ENCODE peak calls at places on chromosome 3, in eight cellular contexts. O is choroid plexus epithelial cell; M is HepG2; H is lower lobe of right lung; L is psoas muscle; J is astrocyte of the spinal cord; G is right lobe of liver; E is CD8-positive, alpha-beta T cell. W is an unnamed sample.

GRCh38 chr3:177781686-177782161 is 584.4 kb upstream of the TBL1XR1 start:
- DNase-seq in O (peak; percentile 97), M (no peak), H (peak; percentile 43), L (peak; percentile 16), J (peak; percentile 88), G (no peak), E (no peak), W (peak; percentile 82)

GRCh38 chr3:42803800-42804112 is 534 bp downstream of the HIGD1A start:
- DNase-seq in O (no peak), M (peak; percentile 31), H (peak; percentile 70), L (no peak), J (peak; percentile 42), G (peak; percentile 55), E (no peak), W (peak; percentile 28)

GRCh38 chr3:141231923-141232861 is 567 bp downstream of the PXYLP1 start:
- DNase-seq in O (peak; percentile 12), M (no peak), H (peak; percentile 72), L (peak; percentile 37), J (no peak), G (peak; percentile 63), E (no peak), W (no peak)

GRCh38 chr3:122974764-122975162 is 52.8 kb downstream of the SEMA5B start:
- DNase-seq in O (peak; percentile 62), M (no peak), H (no peak), L (no peak), J (peak; percentile 57), G (no peak), E (no peak), W (peak; percentile 63)

GRCh38 chr3:15681668-15682067 is 80.1 kb downstream of the BTD start:
- DNase-seq in O (no peak), M (no peak), H (no peak), L (no peak), J (no peak), G (no peak), E (no peak), W (peak; percentile 10)

GRCh38 chr3:56682458-56683121 is 475 bp downstream of the TASOR start:
- DNase-seq in O (peak; percentile 84), M (peak; percentile 59), H (peak; percentile 86), L (peak; percentile 73), J (peak; percentile 81), G (peak; percentile 75), E (peak; percentile 65), W (peak; percentile 74)

GRCh38 chr3:75906555-75907112 is 121.3 kb upstream of the ZNF717 start:
- DNase-seq in O (peak; percentile 70), M (no peak), H (no peak), L (peak; percentile 12), J (peak; percentile 68), G (peak; percentile 30), E (no peak), W (peak; percentile 3)

GRCh38 chr3:23172059-23172458 is 31.1 kb upstream of the UBE2E2 start:
- DNase-seq in O (no peak), M (no peak), H (no peak), L (no peak), J (no peak), G (no peak), E (no peak), W (no peak)

GRCh38 chr3:174229916-174230315 is 629.2 kb upstream of the NAALADL2 start:
- DNase-seq in O (peak; percentile 12), M (no peak), H (no peak), L (no peak), J (no peak), G (no peak), E (no peak), W (peak; percentile 9)

GRCh38 chr3:42012935-42013651 is 51.2 kb upstream of the ULK4 start:
- DNase-seq in O (peak; percentile 65), M (peak; percentile 37), H (peak; percentile 86), L (peak; percentile 78), J (peak; percentile 53), G (peak; percentile 88), E (peak; percentile 64), W (peak; percentile 65)

DNA sequence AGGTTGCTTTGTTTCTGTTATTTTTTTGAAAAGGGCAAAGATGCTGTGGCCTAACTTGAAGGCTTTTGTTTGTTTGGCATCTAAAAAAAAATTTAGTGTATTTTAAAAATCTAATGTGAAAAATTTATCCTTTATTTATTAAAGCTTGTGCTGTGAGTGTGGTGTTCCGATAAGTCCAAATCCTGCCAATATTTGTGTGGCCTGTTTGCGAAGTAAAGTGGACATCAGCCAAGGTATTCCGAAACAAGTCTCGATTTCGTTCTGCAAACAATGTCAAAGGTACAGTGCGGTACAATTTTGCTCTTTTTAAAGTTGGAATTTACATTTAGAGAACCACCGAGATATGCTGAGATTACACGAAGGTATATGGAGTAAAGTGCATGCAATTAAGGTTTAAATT is 3.7 kb downstream of the NMD3 start:
- DNase-seq in O (no peak), M (no peak), H (no peak), L (no peak), J (no peak), G (no peak), E (no peak), W (no peak)
- H3K4me3 ChIP-seq in O (no peak overlapping the region), M (peak overlapping the region; percentile 6), H (no peak overlapping the region), L (no peak overlapping the region), J (no peak overlapping the region), G (peak overlapping the region; percentile 36), E (no peak overlapping the region), W (no peak overlapping the region)

DNA sequence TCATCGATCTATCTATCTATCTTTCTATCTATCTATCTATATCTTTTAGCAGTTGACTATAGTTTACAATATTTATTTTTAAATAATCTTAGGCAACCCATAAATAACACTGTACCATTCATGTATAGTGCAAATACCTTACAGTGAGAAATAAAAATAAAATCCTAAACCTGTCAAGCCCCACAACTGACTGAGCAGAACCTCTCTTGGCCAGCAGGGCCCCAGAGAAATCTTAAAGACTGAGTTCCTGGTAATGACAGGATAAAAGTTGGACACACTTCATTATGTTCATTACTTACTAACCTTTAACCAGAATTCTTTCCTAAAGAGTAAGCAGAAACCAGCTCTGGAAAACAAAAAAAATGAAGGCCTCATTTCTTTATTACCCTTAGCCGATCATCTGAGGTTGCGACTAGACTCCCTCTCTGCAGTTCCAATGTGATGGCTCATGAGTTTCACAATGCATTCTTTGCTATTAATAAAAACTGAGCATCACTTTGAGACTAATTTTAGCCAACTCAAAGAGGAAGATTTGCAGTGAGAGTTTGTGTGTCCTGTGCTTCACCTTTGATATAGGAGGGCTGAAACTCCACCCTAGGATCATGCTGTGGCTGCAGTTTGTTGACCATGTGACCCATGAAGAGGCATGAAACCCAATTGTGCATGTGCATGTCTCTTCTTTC is 1072.0 kb downstream of the NSUN3 start:
- DNase-seq in O (peak; percentile 1), M (no peak), H (no peak), L (no peak), J (peak; percentile 12), G (no peak), E (no peak), W (no peak)
- TF ChIP-seq CTCF in O (no peak), M (no peak), H (no peak), L (no peak), J (no peak), G (no peak), E (no peak), W (no peak)

GRCh38 chr3:184563569-184563925 is 2.0 kb downstream of the EPHB3 start:
- DNase-seq in O (no peak), M (no peak), H (no peak), L (no peak), J (no peak), G (no peak), E (no peak), W (no peak)
- H3K4me3 ChIP-seq in O (no peak overlapping the region), M (no peak overlapping the region), H (peak overlapping the region; percentile 66), L (no peak overlapping the region), J (no peak overlapping the region), G (no peak overlapping the region), E (no peak overlapping the region), W (no peak overlapping the region)

GRCh38 chr3:27805282-27805681 is 83.2 kb upstream of the EOMES start:
- DNase-seq in O (no peak), M (no peak), H (no peak), L (no peak), J (no peak), G (no peak), E (no peak), W (no peak)
- TF ChIP-seq CTCF in O (no peak), M (no peak), H (no peak), L (no peak), J (no peak), G (no peak), E (no peak), W (no peak)

GRCh38 chr3:146115619-146116018 is 45.4 kb downstream of the PLOD2 start:
- DNase-seq in O (no peak), M (peak; percentile 90), H (no peak), L (no peak), J (no peak), G (no peak), E (no peak), W (no peak)
- H3K4me3 ChIP-seq in O (no peak overlapping the region), M (no peak overlapping the region), H (no peak overlapping the region), L (no peak overlapping the region), J (no peak overlapping the region), G (no peak overlapping the region), E (no peak overlapping the region), W (no peak overlapping the region)

GRCh38 chr3:195035345-195036202 is 235.4 kb downstream of the XXYLT1 start:
- DNase-seq in O (no peak), M (no peak), H (no peak), L (no peak), J (no peak), G (no peak), E (no peak), W (no peak)
- TF ChIP-seq CTCF in O (peak; percentile 40), M (peak; percentile 38), H (no peak), L (no peak), J (peak; percentile 30), G (no peak), E (no peak), W (peak; percentile 19)

DNA sequence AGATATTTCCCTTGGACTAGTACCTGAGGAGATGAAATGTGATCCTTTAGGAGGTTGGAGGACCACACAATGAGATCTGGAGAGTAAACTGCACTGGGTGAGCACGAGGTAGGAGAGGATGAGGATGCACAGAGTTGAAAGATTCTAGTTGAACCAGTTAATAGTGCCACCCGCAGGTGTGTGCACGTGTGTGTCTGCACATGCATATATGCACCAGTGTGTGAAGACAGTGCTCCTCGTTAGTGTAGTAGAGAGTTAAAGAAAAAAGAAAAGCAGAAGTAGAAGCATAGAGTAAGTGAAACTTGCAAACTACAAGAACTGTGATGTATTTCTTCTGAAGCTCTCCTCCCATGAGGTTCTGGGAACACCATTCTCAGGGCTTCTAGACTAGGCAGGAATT is 8.4 kb downstream of the MED12L start:
- DNase-seq in O (no peak), M (no peak), H (no peak), L (no peak), J (no peak), G (no peak), E (no peak), W (no peak)
- H3K4me3 ChIP-seq in O (no peak overlapping the region), M (no peak overlapping the region), H (no peak overlapping the region), L (no peak overlapping the region), J (no peak overlapping the region), G (no peak overlapping the region), E (no peak overlapping the region), W (no peak overlapping the region)

GRCh38 chr3:165210132-165210531 is 13.9 kb upstream of the SLITRK3 start:
- DNase-seq in O (peak; percentile 4), M (peak; percentile 5), H (no peak), L (no peak), J (no peak), G (no peak), E (no peak), W (no peak)
- TF ChIP-seq CTCF in O (no peak), M (no peak), H (no peak), L (no peak), J (peak; percentile 53), G (peak; percentile 39), E (no peak), W (peak; percentile 35)